ENCODE peak calls at places on chromosome 14, in eight cellular contexts. N is RWPE1; W is CD8-positive, alpha-beta T cell; J is IMR-90; X is tibial artery; S is suprapubic skin; A is body of pancreas; Q is PC-9. I is an unnamed sample.

GRCh38 chr14:62819931-62820330 is 225.3 kb downstream of the KCNH5 start:
- DNase-seq in N (no peak), W (no peak), J (no peak), X (no peak), S (no peak), A (no peak), Q (no peak), I (no peak)

GRCh38 chr14:59890676-59891075 is 20.1 kb upstream of the RTN1 start:
- DNase-seq in N (no peak), W (no peak), J (no peak), X (no peak), S (no peak), A (no peak), Q (no peak), I (no peak)

GRCh38 chr14:53925201-53925766 is 31.3 kb downstream of the BMP4 start:
- DNase-seq in N (no peak), W (no peak), J (no peak), X (no peak), S (no peak), A (no peak), Q (peak), I (no peak)

GRCh38 chr14:54686219-54686870 is 119.4 kb downstream of the SAMD4A start:
- DNase-seq in N (no peak), W (no peak), J (peak), X (peak), S (peak), A (no peak), Q (no peak), I (peak)

GRCh38 chr14:31025335-31026075 is at the start of gene AP4S1:
- DNase-seq in N (peak), W (peak), J (no peak), X (peak), S (peak), A (peak), Q (no peak), I (peak)

GRCh38 chr14:61512026-61512425 is 183.3 kb upstream of the HIF1A start:
- DNase-seq in N (no peak), W (no peak), J (no peak), X (no peak), S (no peak), A (peak), Q (peak), I (no peak)

GRCh38 chr14:58746261-58746660 is 108.5 kb downstream of the DACT1 start:
- DNase-seq in N (peak), W (no peak), J (peak), X (no peak), S (no peak), A (peak), Q (peak), I (no peak)

GRCh38 chr14:75453817-75454434 is 26.1 kb downstream of the JDP2 start:
- DNase-seq in N (no peak), W (no peak), J (no peak), X (no peak), S (no peak), A (no peak), Q (no peak), I (no peak)

GRCh38 chr14:99612737-99613330 is 8.8 kb upstream of the CCDC85C start:
- DNase-seq in N (peak), W (no peak), J (peak), X (no peak), S (no peak), A (no peak), Q (no peak), I (no peak)

GRCh38 chr14:22509036-22509709 is 79.9 kb downstream of the DAD1 start:
- DNase-seq in N (no peak), W (no peak), J (no peak), X (no peak), S (no peak), A (no peak), Q (no peak), I (no peak)

DNA sequence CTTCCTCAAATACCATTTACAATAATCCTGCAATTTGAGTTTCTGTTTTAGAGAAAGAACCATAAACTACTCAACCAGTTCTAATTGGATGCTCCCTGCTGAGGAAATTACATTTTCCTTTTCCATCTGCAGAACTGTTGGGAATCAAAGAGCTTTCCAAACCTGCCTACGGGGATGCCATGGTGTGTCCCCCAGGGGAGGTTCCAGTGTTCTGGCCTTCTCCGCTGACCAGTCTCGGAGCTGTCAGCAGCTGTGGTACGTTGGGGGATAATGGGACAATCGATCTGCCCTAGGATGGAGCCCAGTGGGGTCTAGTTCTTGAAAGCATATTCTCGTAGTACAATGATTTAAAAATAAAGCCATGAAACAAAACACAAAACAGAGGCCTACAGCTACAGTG is 61.9 kb downstream of the DGLUCY start:
- DNase-seq in N (no peak), W (no peak), J (no peak), X (no peak), S (no peak), A (no peak), Q (no peak), I (no peak)
- TF ChIP-seq CTCF in N (no peak), W (no peak), J (no peak), X (no peak), S (no peak), A (no peak), Q (no peak), I (no peak)

GRCh38 chr14:73748858-73749357 is 34.7 kb upstream of the PNMA1 start:
- DNase-seq in N (no peak), W (no peak), J (no peak), X (no peak), S (no peak), A (no peak), Q (no peak), I (no peak)

GRCh38 chr14:73749706-73750105 is 35.5 kb upstream of the PNMA1 start:
- DNase-seq in N (no peak), W (no peak), J (no peak), X (no peak), S (no peak), A (no peak), Q (no peak), I (no peak)

GRCh38 chr14:73746540-73747385 is 32.6 kb upstream of the PNMA1 start:
- DNase-seq in N (no peak), W (no peak), J (no peak), X (no peak), S (no peak), A (no peak), Q (no peak), I (peak)

GRCh38 chr14:73745571-73746539 is 31.7 kb upstream of the PNMA1 start:
- DNase-seq in N (no peak), W (no peak), J (no peak), X (no peak), S (no peak), A (no peak), Q (no peak), I (peak)

DNA sequence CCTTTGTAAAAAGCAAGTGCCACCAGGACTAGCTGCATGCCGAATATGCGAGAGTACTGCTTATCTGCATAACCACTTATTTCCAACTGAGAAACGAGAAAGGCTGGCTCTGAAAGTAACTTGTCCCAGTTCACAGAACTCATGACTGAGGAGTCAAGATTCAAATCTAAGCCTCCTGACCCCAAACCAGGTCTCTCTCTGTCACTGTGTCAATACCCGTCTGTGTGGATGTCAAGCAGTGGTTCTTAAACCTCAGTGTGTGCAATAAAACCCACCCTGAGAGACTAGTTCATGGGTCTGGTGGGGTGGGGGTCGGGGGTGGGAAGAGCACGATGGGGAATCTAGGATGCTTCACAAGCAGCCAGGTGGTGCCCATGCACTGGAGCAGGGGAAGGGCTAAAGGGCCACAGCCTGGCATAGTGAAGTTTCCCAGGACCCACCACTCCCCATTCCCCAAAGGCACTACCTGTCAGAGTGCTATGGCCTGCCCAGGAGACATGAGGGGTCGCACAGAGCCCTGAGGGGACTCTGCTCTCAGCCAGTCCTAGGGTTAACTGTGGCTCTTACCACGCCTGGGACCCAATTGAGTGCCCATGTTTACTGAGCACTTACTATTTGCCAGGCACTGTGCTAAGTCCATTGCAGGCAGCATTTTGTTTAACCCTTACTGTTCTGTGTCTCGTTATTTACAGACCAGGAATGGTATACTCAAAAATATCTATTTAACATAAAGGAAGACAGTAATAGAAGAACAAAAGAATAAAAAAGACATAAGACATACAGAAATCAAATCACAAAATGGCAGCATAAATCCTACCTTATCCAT is 33.4 kb upstream of the PNMA1 start:
- DNase-seq in N (no peak), W (no peak), J (no peak), X (no peak), S (no peak), A (no peak), Q (no peak), I (peak)
- H3K27ac ChIP-seq in N (peak), W (no peak), J (no peak), X (peak), S (peak), A (no peak), Q (peak), I (peak)

GRCh38 chr14:76514599-76514998 is 138.7 kb downstream of the ESRRB start:
- DNase-seq in N (no peak), W (no peak), J (peak), X (no peak), S (no peak), A (peak), Q (no peak), I (no peak)
- TF ChIP-seq CTCF in N (no peak), W (no peak), J (peak), X (no peak), S (no peak), A (peak), Q (peak), I (no peak)

GRCh38 chr14:104940526-104941150 is 16.0 kb downstream of the PLD4 start:
- DNase-seq in N (no peak), W (no peak), J (peak), X (no peak), S (peak), A (no peak), Q (no peak), I (no peak)
- H3K27ac ChIP-seq in N (peak), W (no peak), J (no peak), X (no peak), S (no peak), A (no peak), Q (no peak), I (no peak)

GRCh38 chr14:90452366-90452765 is 55.5 kb downstream of the CALM1 start:
- DNase-seq in N (no peak), W (no peak), J (no peak), X (no peak), S (no peak), A (no peak), Q (no peak), I (no peak)

GRCh38 chr14:90451443-90451842 is 54.6 kb downstream of the CALM1 start:
- DNase-seq in N (no peak), W (no peak), J (no peak), X (no peak), S (no peak), A (no peak), Q (no peak), I (no peak)

GRCh38 chr14:90450151-90450550 is 53.3 kb downstream of the CALM1 start:
- DNase-seq in N (no peak), W (no peak), J (no peak), X (no peak), S (no peak), A (no peak), Q (no peak), I (no peak)

GRCh38 chr14:90451953-90452352 is 55.1 kb downstream of the CALM1 start:
- DNase-seq in N (no peak), W (no peak), J (no peak), X (no peak), S (no peak), A (no peak), Q (no peak), I (no peak)

DNA sequence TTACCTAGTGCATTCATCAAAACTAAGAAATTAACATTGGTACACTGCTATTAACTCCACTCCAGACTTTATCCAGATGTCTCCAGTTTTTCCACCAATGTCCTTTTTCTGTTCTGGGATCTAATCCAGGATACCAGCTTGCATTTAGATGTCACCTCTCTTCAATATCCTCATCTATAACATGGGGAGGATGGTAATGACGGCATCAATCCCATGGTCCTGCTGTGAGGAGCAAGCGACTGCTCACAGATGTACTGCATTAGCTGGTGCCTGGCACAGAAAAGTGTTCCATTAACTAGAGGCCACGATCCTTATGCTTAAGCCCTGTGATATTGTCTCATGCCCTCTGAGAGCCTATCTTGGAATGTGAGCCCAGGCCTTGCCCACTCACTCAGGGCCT is 53.8 kb downstream of the CALM1 start:
- DNase-seq in N (no peak), W (no peak), J (no peak), X (no peak), S (no peak), A (no peak), Q (no peak), I (no peak)
- TF ChIP-seq CTCF in N (no peak), W (no peak), J (no peak), X (no peak), S (no peak), A (no peak), Q (no peak), I (no peak)

GRCh38 chr14:104169765-104170113 is 31.4 kb downstream of the KIF26A start:
- DNase-seq in N (no peak), W (no peak), J (no peak), X (no peak), S (no peak), A (no peak), Q (no peak), I (no peak)
- H3K27ac ChIP-seq in N (no peak), W (no peak), J (no peak), X (no peak), S (no peak), A (no peak), Q (no peak), I (no peak)

GRCh38 chr14:79543966-79544365 is 667.3 kb downstream of the DIO2 start:
- DNase-seq in N (no peak), W (no peak), J (peak), X (no peak), S (no peak), A (no peak), Q (no peak), I (no peak)
- TF ChIP-seq CTCF in N (no peak), W (no peak), J (peak), X (no peak), S (no peak), A (peak), Q (peak), I (no peak)

GRCh38 chr14:95524706-95525512 is 8.5 kb upstream of the SYNE3 start:
- DNase-seq in N (no peak), W (peak), J (peak), X (no peak), S (no peak), A (no peak), Q (peak), I (no peak)
- H3K27ac ChIP-seq in N (peak), W (no peak), J (peak), X (no peak), S (no peak), A (no peak), Q (peak), I (peak)

DNA sequence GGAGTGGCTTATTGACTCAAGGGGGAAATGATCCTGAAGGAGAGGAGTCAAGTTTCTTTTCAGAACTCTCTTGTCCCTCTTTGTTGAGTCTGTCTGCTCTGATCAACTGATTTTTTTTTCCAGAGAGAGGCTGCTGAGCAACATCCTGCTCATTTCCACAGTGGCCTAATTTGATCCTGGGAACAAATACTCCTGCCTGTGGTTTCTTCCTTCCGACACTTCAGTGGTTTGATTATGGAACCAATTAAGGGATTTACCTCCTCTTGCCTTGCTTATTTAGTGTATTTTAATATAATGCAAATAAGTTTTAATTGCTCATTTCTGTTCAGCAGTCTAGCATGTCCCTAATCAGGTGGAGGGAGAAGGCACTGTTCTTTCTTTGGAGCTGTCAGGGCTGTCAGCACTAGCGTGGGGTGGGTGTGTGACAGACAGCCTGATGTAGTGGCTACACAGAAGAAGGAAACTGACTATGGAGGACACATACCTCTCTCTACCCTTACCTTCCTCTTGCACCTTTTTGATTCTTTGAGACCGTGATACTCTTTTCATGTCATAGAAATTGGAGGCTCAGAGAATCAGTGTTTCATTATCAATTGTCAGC is 344.9 kb upstream of the STXBP6 start:
- DNase-seq in N (no peak), W (no peak), J (no peak), X (no peak), S (no peak), A (no peak), Q (no peak), I (no peak)
- TF ChIP-seq CTCF in N (no peak), W (no peak), J (no peak), X (no peak), S (no peak), A (no peak), Q (no peak), I (no peak)

I was measured in coronary artery.